ENCODE peak calls at places on chromosomes 13 and 19, in five cellular contexts. O is stimulated activated CD4-positive, alpha-beta T cell treated with anti-CD3 and anti-CD28 coated beads, Interleukin-1b, Interleukin-23, amount 100 ng/mL, for 48 hours; H is ureter; Q is T-cell; N is activated CD4-positive, alpha-beta T cell treated with anti-CD3 and anti-CD28 coated beads, Interleukin-2, amount 50 U/mL, for 1 hour. A is an unnamed sample.

GRCh38 chr13:28718186-28718537 is 608 bp downstream of the SLC46A3 start:
- DNase-seq in O (no peak), H (no peak), Q (no peak), N (no peak), A (no peak)

GRCh38 chr19:7769171-7769570 is 6.1 kb downstream of the CLEC4M start:
- DNase-seq in H (no peak), O (no peak), N (no peak), Q (no peak), A (no peak)

GRCh38 chr13:99157046-99157445 is 43.6 kb upstream of the UBAC2 start:
- DNase-seq in N (no peak), H (no peak), O (no peak), Q (no peak), A (no peak)

GRCh38 chr13:90315061-90315460 is 1032.4 kb upstream of the MIR17HG start:
- DNase-seq in H (no peak), O (no peak), N (no peak), Q (no peak), A (no peak)

GRCh38 chr13:97122381-97122996 is 99.6 kb upstream of the MBNL2 start:
- DNase-seq in Q (no peak), N (no peak), O (no peak), H (no peak), A (no peak)

GRCh38 chr19:39846678-39847486 is 703 bp upstream of the FBL start:
- DNase-seq in H (no peak), O (no peak), N (no peak), Q (no peak), A (no peak)

GRCh38 chr19:45467456-45468158 is at the start of gene FOSB:
- DNase-seq in H (peak; percentile 95), Q (peak; percentile 92), O (peak; percentile 94), N (peak; percentile 94), A (peak; percentile 97)

GRCh38 chr13:84430015-84430414 is 547.7 kb upstream of the SLITRK1 start:
- DNase-seq in Q (no peak), O (no peak), N (no peak), H (no peak), A (no peak)

GRCh38 chr19:40263440-40264313 is 21.5 kb downstream of the AKT2 start:
- DNase-seq in N (no peak), Q (no peak), O (no peak), H (no peak), A (no peak)

GRCh38 chr19:45643927-45644771 is 5.0 kb upstream of the EML2 start:
- DNase-seq in N (no peak), Q (no peak), H (no peak), O (no peak), A (no peak)

GRCh38 chr13:99075268-99076191 is 97.7 kb upstream of the DOCK9 start:
- DNase-seq in O (no peak), H (no peak), N (no peak), Q (no peak), A (no peak)

A was measured in Right ventricle myocardium inferior.